ENCODE peak calls at places on chromosomes 1 and 21, in five cellular contexts. U is NCI-H510A; C is AG04450; I is activated naive CD4-positive, alpha-beta T cell treated with anti-CD3 and anti-CD28 coated beads for 36 hours; Z is NB4. N is an unnamed sample.

GRCh38 chr1:45765999-45766792 is 15.7 kb upstream of the IPP start:
- DNase-seq in U (no peak), C (no peak), I (no peak), Z (peak; percentile 45), N (no peak)

GRCh38 chr1:10228528-10228927 is 18.2 kb downstream of the KIF1B start:
- DNase-seq in U (no peak), C (no peak), I (no peak), Z (no peak), N (no peak)

GRCh38 chr21:41695513-41695912 is 71.3 kb downstream of the RIPK4 start:
- DNase-seq in U (no peak), C (no peak), I (no peak), Z (no peak), N (no peak)

GRCh38 chr1:175968486-175969182 is 225.2 kb upstream of the TNR start:
- DNase-seq in U (no peak), C (no peak), I (no peak), Z (no peak), N (no peak)

GRCh38 chr1:103365860-103366569 is 159.5 kb upstream of the RNPC3 start:
- DNase-seq in U (no peak), C (no peak), I (no peak), Z (no peak), N (no peak)

GRCh38 chr1:220013497-220013896 is 32.8 kb downstream of the EPRS1 start:
- DNase-seq in U (no peak), C (no peak), I (no peak), Z (no peak), N (no peak)

GRCh38 chr1:117646007-117646913 is 40.4 kb downstream of the TENT5C start:
- DNase-seq in U (no peak), C (no peak), I (no peak), Z (no peak), N (no peak)

GRCh38 chr1:177847843-177848242 is 122.0 kb downstream of the SEC16B start:
- DNase-seq in U (no peak), C (peak; percentile 74), I (no peak), Z (no peak), N (no peak)

GRCh38 chr21:41927727-41928409 is 25.9 kb downstream of the C2CD2 start:
- DNase-seq in U (no peak), C (no peak), I (peak; percentile 59), Z (peak; percentile 76), N (peak; percentile 70)

GRCh38 chr1:234544094-234544579 is 65.2 kb upstream of the TARBP1 start:
- DNase-seq in U (peak; percentile 89), C (peak; percentile 96), I (peak; percentile 89), Z (no peak), N (peak; percentile 68)

GRCh38 chr1:41493117-41493536 is 8.6 kb upstream of the EDN2 start:
- DNase-seq in U (no peak), C (peak; percentile 65), I (peak; percentile 32), Z (peak; percentile 37), N (no peak)

GRCh38 chr1:91805343-91805801 is 80.6 kb downstream of the TGFBR3 start:
- DNase-seq in U (no peak), C (no peak), I (no peak), Z (no peak), N (peak; percentile 70)

GRCh38 chr1:204103121-204103741 is 30.3 kb downstream of the SOX13 start:
- DNase-seq in U (no peak), C (no peak), I (no peak), Z (no peak), N (no peak)

GRCh38 chr21:33687634-33688033 is 45.3 kb downstream of the ITSN1 start:
- DNase-seq in U (no peak), C (no peak), I (no peak), Z (no peak), N (no peak)

GRCh38 chr1:109283748-109284600 is 1.0 kb upstream of the PSRC1 start:
- DNase-seq in U (no peak), C (no peak), I (no peak), Z (no peak), N (no peak)

GRCh38 chr21:24941316-24942185 is 665.7 kb downstream of the MRPL39 start:
- DNase-seq in U (no peak), C (no peak), I (no peak), Z (no peak), N (no peak)

GRCh38 chr1:172957491-172957890 is 93.2 kb downstream of the TNFSF18 start:
- DNase-seq in U (no peak), C (no peak), I (no peak), Z (no peak), N (no peak)

GRCh38 chr1:97033949-97034348 is 312.4 kb downstream of the PTBP2 start:
- DNase-seq in U (no peak), C (no peak), I (no peak), Z (no peak), N (no peak)

GRCh38 chr1:246165826-246166709 is 341.0 kb downstream of the SMYD3 start:
- DNase-seq in U (peak; percentile 48), C (no peak), I (no peak), Z (no peak), N (no peak)

GRCh38 chr1:227449051-227449450 is 114.3 kb upstream of the ZNF678 start:
- DNase-seq in U (no peak), C (no peak), I (peak; percentile 53), Z (peak; percentile 64), N (peak; percentile 70)

GRCh38 chr1:65050735-65051134 is 84.4 kb upstream of the JAK1 start:
- DNase-seq in U (peak; percentile 20), C (no peak), I (no peak), Z (no peak), N (no peak)

N was measured in activated CD4-positive, alpha-beta T cell treated with anti-CD3 and anti-CD28 coated beads, Interleukin-2, amount 10 ng/mL, durations not matched to agents 24 days and 14 days.